ENCODE peak calls at places on chromosomes 16 and 17, in nine cellular contexts. H is A673; E is Daoy; P is WTC11; N is GM12864; W is AG04450; B is stimulated activated CD4-positive, alpha-beta T cell treated with anti-CD3 and anti-CD28 coated beads, Interleukin-1b, Interleukin-23, amount 100 ng/mL, for 24 hours; O is hippocampal formation; J is OCI-LY7. R is an unnamed sample.

GRCh38 chr16:57318240-57318970 is 33.9 kb upstream of the PLLP start:
- DNase-seq in J (no peak), P (peak), O (no peak), N (no peak), W (no peak), E (no peak), H (no peak), B (no peak), R (no peak)

GRCh38 chr16:19008245-19008644 is 24.5 kb downstream of the TMC7 start:
- DNase-seq in W (peak), E (peak), J (no peak), N (no peak), O (no peak), P (peak), H (no peak), B (no peak), R (peak)

GRCh38 chr17:66527335-66527734 is 224.9 kb downstream of the PRKCA start:
- DNase-seq in J (no peak), E (no peak), P (no peak), N (no peak), B (no peak), O (peak), H (no peak), W (no peak), R (no peak)

GRCh38 chr16:49491736-49492089 is 118.1 kb downstream of the C16orf78 start:
- DNase-seq in P (peak), E (peak), W (no peak), J (no peak), B (no peak), O (no peak), N (no peak), H (peak), R (no peak)

GRCh38 chr17:48543854-48544355 is 1.0 kb downstream of the HOXB2 start:
- DNase-seq in J (no peak), O (no peak), W (no peak), P (no peak), H (no peak), B (no peak), E (no peak), N (no peak), R (no peak)

GRCh38 chr16:51888534-51888933 is 658.4 kb downstream of the TOX3 start:
- DNase-seq in J (no peak), O (no peak), B (no peak), E (no peak), P (no peak), W (no peak), H (no peak), N (no peak), R (no peak)

GRCh38 chr16:27253526-27253930 is 15.0 kb downstream of the NSMCE1 start:
- DNase-seq in P (no peak), N (no peak), W (peak), B (no peak), O (no peak), H (peak), J (no peak), E (peak), R (peak)

GRCh38 chr17:4530799-4531730 is 24.1 kb downstream of the MYBBP1A start:
- DNase-seq in J (no peak), H (no peak), B (no peak), W (no peak), E (peak), O (no peak), P (no peak), N (no peak), R (no peak)

GRCh38 chr17:47665655-47666054 is 15.9 kb downstream of the KPNB1 start:
- DNase-seq in J (no peak), W (no peak), E (no peak), O (no peak), P (no peak), H (no peak), B (no peak), N (no peak), R (no peak)

GRCh38 chr16:80080287-80080851 is 460.4 kb upstream of the DYNLRB2 start:
- DNase-seq in O (no peak), N (no peak), E (no peak), J (no peak), W (no peak), H (no peak), P (no peak), B (no peak), R (no peak)

GRCh38 chr17:43105146-43105545 is 20.0 kb downstream of the BRCA1 start:
- DNase-seq in W (no peak), J (no peak), B (no peak), O (no peak), N (no peak), H (no peak), E (no peak), P (no peak), R (no peak)

GRCh38 chr17:13491916-13492315 is 109.8 kb downstream of the HS3ST3A1 start:
- DNase-seq in W (no peak), H (no peak), J (no peak), O (no peak), B (no peak), N (no peak), P (no peak), E (no peak), R (no peak)

GRCh38 chr16:15539197-15539596 is 103.8 kb downstream of the MARF1 start:
- DNase-seq in N (no peak), P (peak), O (no peak), J (peak), H (peak), W (no peak), B (no peak), E (no peak), R (no peak)

GRCh38 chr16:12168054-12169018 is 191.8 kb downstream of the SNX29 start:
- DNase-seq in P (no peak), E (no peak), H (no peak), W (no peak), J (no peak), N (no peak), B (no peak), O (no peak), R (no peak)

GRCh38 chr16:11670171-11671131 is 2.2 kb downstream of the SNN start:
- DNase-seq in P (no peak), J (no peak), B (no peak), E (no peak), H (no peak), O (no peak), N (no peak), W (no peak), R (no peak)

GRCh38 chr16:12489362-12489761 is 314.3 kb downstream of the CPPED1 start:
- DNase-seq in O (no peak), P (no peak), E (no peak), N (no peak), B (no peak), J (no peak), H (no peak), W (no peak), R (no peak)

GRCh38 chr17:2123467-2124251 is 68.8 kb downstream of the HIC1 start:
- DNase-seq in N (no peak), O (peak), J (peak), H (no peak), B (no peak), E (no peak), P (no peak), W (no peak), R (no peak)

GRCh38 chr17:50914510-50914849 is 48.3 kb upstream of the TOB1 start:
- DNase-seq in E (no peak), J (no peak), P (no peak), W (no peak), B (no peak), H (no peak), N (no peak), O (no peak), R (no peak)

GRCh38 chr16:27767971-27768591 is 218.1 kb downstream of the KATNIP start:
- DNase-seq in O (no peak), J (no peak), W (no peak), H (no peak), B (no peak), N (no peak), P (no peak), E (no peak), R (no peak)

GRCh38 chr17:76013377-76013932 is 12.8 kb downstream of the CDK3 start:
- DNase-seq in P (no peak), O (no peak), J (no peak), N (no peak), B (no peak), E (no peak), H (no peak), W (no peak), R (no peak)

GRCh38 chr16:49854227-49855203 is 1.4 kb downstream of the ZNF423 start:
- DNase-seq in E (peak), H (peak), B (no peak), J (peak), O (no peak), N (no peak), W (no peak), P (peak), R (no peak)